ENCODE peak calls at places on chromosomes 7 and 10, in eight cellular contexts. H is stimulated activated CD8-positive, alpha-beta memory T cell treated with anti-CD3 and anti-CD28 coated beads, Interleukin-12 subunit alpha, Interleukin-12 subunit beta, amount 100 ng/mL, for 4 hours; M is astrocyte of the spinal cord; A is T follicular helper cell; W is left ventricle myocardium superior; Y is activated T-cell treated with anti-CD3 and anti-CD28 coated beads, Interleukin-2, amount 50 U/mL, for 4 hours; Q is GOT3; K is cardiac muscle cell. Z is an unnamed sample.
A peak's percentile ranks its signal among the peaks of the same experiment; 100 is the strongest.

GRCh38 chr7:121503039-121503438 is 106.9 kb upstream of the FAM3C start:
- DNase-seq in H (no peak), M (no peak), A (no peak), W (no peak), Y (no peak), Q (no peak), K (no peak), Z (no peak)

GRCh38 chr7:56175784-56176183 is 59.6 kb upstream of the NUPR2 start:
- DNase-seq in H (no peak), M (no peak), A (no peak), W (no peak), Y (no peak), Q (no peak), K (no peak), Z (no peak)

GRCh38 chr7:128167316-128167691 is 73.8 kb upstream of the LEP start:
- DNase-seq in H (no peak), M (peak; percentile 77), A (no peak), W (no peak), Y (no peak), Q (no peak), K (peak; percentile 82), Z (no peak)

GRCh38 chr7:73830872-73831655 is at the start of gene CLDN4:
- DNase-seq in H (no peak), M (no peak), A (no peak), W (no peak), Y (no peak), Q (no peak), K (no peak), Z (no peak)

GRCh38 chr10:24722676-24723385 is 856 bp downstream of the ARHGAP21 start:
- DNase-seq in H (peak; percentile 29), M (peak; percentile 55), A (peak; percentile 29), W (peak; percentile 85), Y (peak; percentile 29), Q (no peak), K (peak; percentile 85), Z (no peak)

GRCh38 chr7:105210721-105211205 is 178.0 kb downstream of the SRPK2 start:
- DNase-seq in H (no peak), M (no peak), A (no peak), W (peak; percentile 53), Y (no peak), Q (no peak), K (peak; percentile 46), Z (no peak)

GRCh38 chr7:100966542-100967291 is 2.6 kb upstream of the MUC12 start:
- DNase-seq in H (no peak), M (no peak), A (no peak), W (peak; percentile 33), Y (no peak), Q (no peak), K (no peak), Z (no peak)

GRCh38 chr10:123301077-123301875 is 147.1 kb downstream of the BUB3 start:
- DNase-seq in H (no peak), M (peak; percentile 5), A (no peak), W (peak; percentile 47), Y (no peak), Q (no peak), K (no peak), Z (peak; percentile 8)

GRCh38 chr10:125060851-125061556 is 99.4 kb downstream of the CTBP2 start:
- DNase-seq in H (no peak), M (peak; percentile 93), A (peak; percentile 8), W (peak; percentile 90), Y (no peak), Q (no peak), K (peak; percentile 78), Z (peak; percentile 17)

GRCh38 chr10:5555031-5555510 is 30.3 kb downstream of the CALML3 start:
- DNase-seq in H (no peak), M (no peak), A (no peak), W (no peak), Y (no peak), Q (no peak), K (no peak), Z (no peak)

GRCh38 chr10:133325761-133326463 is 10.8 kb downstream of the CALY start:
- DNase-seq in H (no peak), M (no peak), A (no peak), W (no peak), Y (no peak), Q (no peak), K (peak; percentile 37), Z (no peak)

GRCh38 chr10:70589762-70590662 is 12.5 kb downstream of the PRF1 start:
- DNase-seq in H (no peak), M (peak; percentile 56), A (no peak), W (peak; percentile 68), Y (no peak), Q (no peak), K (no peak), Z (no peak)

GRCh38 chr7:130887182-130888016 is 153.4 kb upstream of the KLF14 start:
- DNase-seq in H (no peak), M (peak; percentile 78), A (no peak), W (no peak), Y (no peak), Q (no peak), K (no peak), Z (no peak)

GRCh38 chr10:114491933-114492332 is 87.6 kb upstream of the AFAP1L2 start:
- DNase-seq in H (no peak), M (peak; percentile 8), A (no peak), W (no peak), Y (no peak), Q (no peak), K (no peak), Z (no peak)

GRCh38 chr7:37921340-37921805 is 933 bp downstream of the EPDR1 start:
- DNase-seq in H (no peak), M (peak; percentile 71), A (no peak), W (peak; percentile 49), Y (no peak), Q (no peak), K (peak; percentile 52), Z (no peak)

GRCh38 chr10:100882681-100883321 is 30.0 kb upstream of the SLF2 start:
- DNase-seq in H (no peak), M (peak; percentile 69), A (no peak), W (peak; percentile 48), Y (no peak), Q (no peak), K (no peak), Z (peak; percentile 34)

GRCh38 chr10:102421645-102422585 is 1.3 kb downstream of the FBXL15 start:
- DNase-seq in H (no peak), M (no peak), A (no peak), W (peak; percentile 49), Y (no peak), Q (no peak), K (peak; percentile 48), Z (no peak)

GRCh38 chr7:44486693-44487092 is 3.8 kb downstream of the NUDCD3 start:
- DNase-seq in H (no peak), M (no peak), A (no peak), W (no peak), Y (no peak), Q (no peak), K (no peak), Z (no peak)

GRCh38 chr10:11740907-11741306 is 1.3 kb upstream of the ECHDC3 start:
- DNase-seq in H (no peak), M (no peak), A (no peak), W (no peak), Y (no peak), Q (no peak), K (no peak), Z (no peak)

GRCh38 chr7:98927125-98927524 is 48.8 kb downstream of the TRRAP start:
- DNase-seq in H (no peak), M (no peak), A (no peak), W (no peak), Y (no peak), Q (no peak), K (no peak), Z (no peak)

GRCh38 chr7:155192961-155193640 is 104.6 kb upstream of the INSIG1 start:
- DNase-seq in H (no peak), M (no peak), A (no peak), W (no peak), Y (no peak), Q (no peak), K (no peak), Z (no peak)

GRCh38 chr7:102415685-102416225 is 17.6 kb upstream of the ORAI2 start:
- DNase-seq in H (peak; percentile 46), M (no peak), A (no peak), W (peak; percentile 38), Y (peak; percentile 28), Q (no peak), K (no peak), Z (no peak)

GRCh38 chr10:73908853-73909611 is 1.9 kb upstream of the PLAU start:
- DNase-seq in H (peak; percentile 57), M (peak; percentile 94), A (no peak), W (no peak), Y (peak; percentile 69), Q (no peak), K (no peak), Z (peak; percentile 84)

GRCh38 chr10:125564570-125564969 is 118.4 kb downstream of the TEX36 start:
- DNase-seq in H (no peak), M (no peak), A (no peak), W (no peak), Y (no peak), Q (no peak), K (no peak), Z (no peak)

GRCh38 chr7:80581472-80581871 is 57.0 kb upstream of the CD36 start:
- DNase-seq in H (no peak), M (no peak), A (no peak), W (peak; percentile 37), Y (no peak), Q (no peak), K (peak; percentile 45), Z (no peak)

GRCh38 chr7:40541336-40541735 is 406.5 kb downstream of the SUGCT start:
- DNase-seq in H (no peak), M (no peak), A (no peak), W (no peak), Y (no peak), Q (no peak), K (no peak), Z (no peak)

Z was measured in T1000.